ENCODE peak calls at places on chromosomes 2 and 18, in ten cellular contexts. N is K562, B is GM12878, X is upper lobe of left lung, Z is HCT116, E is HepG2, M is IMR-90, O is A549, H is right lobe of liver, A is heart left ventricle. F is an unnamed sample. For H3K9me3, the result is how much of the 10 kb centered on the place peaks cover.

GRCh38 chr2:201267278-201268030 is 7.1 kb downstream of the CASP8 start:
- ATAC-seq in N (no peak), B (no peak), X (no peak), Z (no peak), E (no peak), M (no peak), O (no peak), H (no peak), A (no peak), F (no peak)

GRCh38 chr2:174914894-174915760 is 90.1 kb downstream of the CHN1 start:
- ATAC-seq in N (no peak), B (no peak), X (no peak), Z (no peak), E (no peak), M (no peak), O (no peak), H (no peak), A (no peak), F (no peak)

GRCh38 chr2:30694286-30695055 is 112.8 kb downstream of the CAPN13 start:
- ATAC-seq in N (no peak), B (no peak), X (peak), Z (no peak), E (no peak), M (peak), O (no peak), H (no peak), A (peak), F (no peak)

GRCh38 chr2:17621781-17622180 is 81.3 kb downstream of the VSNL1 start:
- ATAC-seq in N (no peak), B (no peak), X (peak), Z (peak), E (no peak), M (peak), O (peak), H (no peak), A (no peak), F (no peak)

GRCh38 chr2:175871949-175872348 is 130.1 kb downstream of the LNPK start:
- ATAC-seq in N (no peak), B (no peak), X (no peak), Z (no peak), E (no peak), M (no peak), O (no peak), H (no peak), A (peak), F (no peak)

GRCh38 chr18:24990548-24991219 is 361.3 kb downstream of the ZNF521 start:
- ATAC-seq in N (no peak), B (no peak), X (no peak), Z (no peak), E (no peak), M (no peak), O (no peak), H (no peak), A (no peak), F (no peak)

GRCh38 chr18:21868770-21869169 is 128.2 kb downstream of the MIB1 start:
- ATAC-seq in N (no peak), B (no peak), X (no peak), Z (no peak), E (no peak), M (no peak), O (no peak), H (no peak), A (no peak), F (no peak)

GRCh38 chr18:50857694-50858093 is 21.2 kb upstream of the ME2 start:
- ATAC-seq in N (peak), B (no peak), X (no peak), Z (peak), E (peak), M (no peak), O (peak), H (no peak), A (no peak), F (no peak)

GRCh38 chr2:177221970-177222369 is 9.4 kb downstream of the HNRNPA3 start:
- ATAC-seq in N (no peak), B (no peak), X (no peak), Z (no peak), E (no peak), M (no peak), O (no peak), H (no peak), A (no peak), F (no peak)

GRCh38 chr2:179234658-179235240 is 29.9 kb downstream of the SESTD1 start:
- ATAC-seq in N (no peak), B (no peak), X (peak), Z (no peak), E (peak), M (no peak), O (no peak), H (no peak), A (no peak), F (no peak)

GRCh38 chr2:187003038-187003543 is 154.1 kb upstream of the ZSWIM2 start:
- ATAC-seq in N (peak), B (no peak), X (peak), Z (no peak), E (no peak), M (peak), O (no peak), H (no peak), A (peak), F (no peak)

GRCh38 chr2:37523861-37524362 is 147.5 kb downstream of the CDC42EP3 start:
- ATAC-seq in N (no peak), B (no peak), X (peak), Z (no peak), E (no peak), M (peak), O (no peak), H (peak), A (peak), F (peak)

GRCh38 chr2:216134958-216135541 is 25.9 kb downstream of the XRCC5 start:
- ATAC-seq in N (no peak), B (no peak), X (no peak), Z (no peak), E (no peak), M (no peak), O (no peak), H (peak), A (no peak), F (no peak)

GRCh38 chr18:8673276-8674209 is 31.8 kb upstream of the MTCL1 start:
- ATAC-seq in N (no peak), B (peak), X (no peak), Z (no peak), E (no peak), M (no peak), O (peak), H (no peak), A (no peak), F (no peak)

GRCh38 chr18:31185551-31185950 is 22.9 kb upstream of the DSC1 start:
- ATAC-seq in N (no peak), B (no peak), X (no peak), Z (no peak), E (peak), M (no peak), O (no peak), H (no peak), A (no peak), F (no peak)

GRCh38 chr2:20626698-20627471 is 24.0 kb downstream of the HS1BP3 start:
- ATAC-seq in N (no peak), B (no peak), X (peak), Z (no peak), E (no peak), M (no peak), O (peak), H (no peak), A (no peak), F (no peak)

DNA sequence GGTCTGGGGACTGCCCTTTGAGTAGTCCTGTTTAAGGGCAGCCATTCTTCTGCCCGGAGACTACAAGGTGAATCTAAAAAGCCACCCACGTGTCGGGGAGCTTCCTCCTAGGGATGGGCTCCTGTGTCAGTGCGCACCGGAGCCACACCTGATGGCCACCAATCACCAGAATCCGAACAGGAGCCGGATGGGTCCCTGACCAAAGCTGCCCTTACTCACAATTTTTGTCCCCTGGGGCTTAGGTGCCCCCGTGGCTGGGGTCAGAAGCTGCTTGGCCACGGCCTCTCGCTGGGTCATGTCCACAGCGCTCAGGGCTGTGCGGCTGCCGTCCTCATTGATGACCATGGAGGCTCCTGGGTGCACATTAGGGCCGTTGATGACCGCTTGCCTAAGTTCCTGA is 30.9 kb downstream of the POLR1A start:
- ATAC-seq in N (no peak), B (no peak), X (no peak), Z (no peak), E (no peak), M (no peak), O (no peak), H (no peak), A (no peak), F (no peak)
- TF ChIP-seq POLR2A in N (no peak), B (no peak), X (no peak), Z (no peak), E (no peak), M (no peak), O (no peak), H (no peak), A (no peak), F (no peak)

DNA sequence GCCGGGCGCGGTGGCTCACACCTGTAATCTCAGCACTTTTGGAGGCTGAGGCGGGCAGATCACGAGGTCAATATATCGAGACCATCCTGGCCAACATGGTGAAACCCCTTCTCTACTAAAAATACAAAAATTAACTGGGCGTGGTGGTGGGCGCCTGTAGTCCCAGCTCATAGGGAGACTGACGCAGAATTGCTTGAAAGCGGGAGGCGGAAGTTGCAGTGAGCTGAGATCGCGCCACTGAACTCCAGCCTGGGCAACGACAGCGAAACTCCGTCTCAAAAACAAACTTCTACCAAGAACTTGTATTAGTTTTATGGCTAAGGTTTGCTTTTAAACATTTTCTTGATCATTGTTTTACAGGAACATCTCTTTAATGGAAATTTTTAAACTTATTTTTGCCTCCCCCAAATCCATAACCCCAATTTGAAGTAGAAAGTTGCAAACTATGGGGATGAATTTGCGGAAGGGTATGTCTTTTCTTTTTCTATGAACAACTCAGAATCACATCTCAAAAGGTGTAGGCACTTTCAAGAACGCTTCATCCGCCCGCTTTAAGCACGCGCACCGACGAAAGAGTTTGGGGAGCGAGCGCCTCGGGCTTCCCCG is 46.8 kb upstream of the PTMA start:
- ATAC-seq in N (no peak), B (no peak), X (no peak), Z (no peak), E (no peak), M (no peak), O (no peak), H (no peak), A (no peak), F (no peak)
- H3K4me3 ChIP-seq in N (no peak), B (peak), X (peak), Z (peak), E (no peak), M (peak), O (peak), H (peak), A (peak), F (peak)

GRCh38 chr2:4420032-4420431 is 716.7 kb downstream of the DCDC2C start:
- ATAC-seq in N (no peak), B (peak), X (no peak), Z (no peak), E (peak), M (no peak), O (no peak), H (no peak), A (no peak), F (no peak)
- H3K9me3 ChIP-seq in N (under half), B (under half), X (under half), Z (under half), E (half or more), M (under half), O (under half), H (under half), A (under half), F (under half)

GRCh38 chr2:118088051-118089014 is at the start of gene INSIG2:
- ATAC-seq in N (peak), B (peak), X (peak), Z (peak), E (peak), M (peak), O (peak), H (peak), A (peak), F (peak)
- TF ChIP-seq POLR2A in N (peak), B (peak), X (no peak), Z (peak), E (peak), M (no peak), O (peak), H (peak), A (peak), F (no peak)

GRCh38 chr2:196263181-196263747 is 91.9 kb upstream of the STK17B start:
- ATAC-seq in N (peak), B (peak), X (peak), Z (no peak), E (no peak), M (no peak), O (no peak), H (peak), A (peak), F (peak)
- H3K4me3 ChIP-seq in N (no peak), B (peak), X (no peak), Z (no peak), E (no peak), M (no peak), O (no peak), H (no peak), A (no peak), F (no peak)

GRCh38 chr18:46899274-46899948 is 17.9 kb downstream of the PIAS2 start:
- ATAC-seq in N (peak), B (peak), X (no peak), Z (no peak), E (no peak), M (peak), O (no peak), H (no peak), A (no peak), F (no peak)

DNA sequence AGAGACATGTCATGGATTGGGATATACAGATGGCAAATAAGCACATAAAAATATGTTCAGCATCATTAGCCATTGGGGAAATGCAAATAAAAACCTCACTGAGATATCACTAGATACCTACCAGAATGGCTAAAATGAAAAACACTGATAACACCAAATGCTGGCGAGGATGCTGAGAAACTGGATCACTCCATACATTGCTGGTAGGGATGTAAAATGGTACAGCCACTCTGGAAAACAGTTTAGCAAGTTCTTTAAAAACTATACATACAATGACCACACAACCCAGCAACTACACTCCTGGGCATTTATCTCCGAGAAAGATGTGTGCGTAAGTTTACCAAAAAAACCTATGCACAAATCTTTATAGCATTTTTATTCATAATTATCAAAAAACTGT is 13.9 kb downstream of the PIAS2 start:
- ATAC-seq in N (no peak), B (no peak), X (no peak), Z (no peak), E (no peak), M (no peak), O (no peak), H (no peak), A (no peak), F (no peak)
- H3K9me3 ChIP-seq in N (under half), B (under half), X (under half), Z (under half), E (under half), M (under half), O (under half), H (under half), A (under half), F (under half)

GRCh38 chr18:79396431-79397287 is 929 bp downstream of the NFATC1 start:
- ATAC-seq in N (peak), B (peak), X (no peak), Z (peak), E (peak), M (peak), O (peak), H (peak), A (peak), F (peak)
- TF ChIP-seq POLR2A in N (no peak), B (peak), X (no peak), Z (no peak), E (no peak), M (no peak), O (no peak), H (no peak), A (no peak), F (no peak)

GRCh38 chr2:197706839-197707207 is 1.7 kb downstream of the MARS2 start:
- ATAC-seq in N (peak), B (no peak), X (no peak), Z (no peak), E (peak), M (no peak), O (peak), H (no peak), A (no peak), F (no peak)

GRCh38 chr2:197705912-197706838 is 1.0 kb downstream of the MARS2 start:
- ATAC-seq in N (peak), B (peak), X (peak), Z (peak), E (peak), M (peak), O (peak), H (no peak), A (peak), F (no peak)

GRCh38 chr2:197710424-197711042 is 5.4 kb downstream of the MARS2 start:
- ATAC-seq in N (no peak), B (peak), X (no peak), Z (no peak), E (no peak), M (no peak), O (no peak), H (no peak), A (no peak), F (no peak)

GRCh38 chr2:197707316-197708213 is 2.4 kb downstream of the MARS2 start:
- ATAC-seq in N (peak), B (peak), X (no peak), Z (no peak), E (no peak), M (no peak), O (peak), H (peak), A (no peak), F (no peak)

GRCh38 chr2:197708331-197708730 is 3.2 kb downstream of the MARS2 start:
- ATAC-seq in N (no peak), B (no peak), X (no peak), Z (no peak), E (no peak), M (peak), O (no peak), H (no peak), A (no peak), F (no peak)
- H3K4me3 ChIP-seq in N (peak), B (peak), X (no peak), Z (no peak), E (no peak), M (no peak), O (peak), H (no peak), A (no peak), F (no peak)

GRCh38 chr18:79933765-79934164 is 17.7 kb downstream of the SLC66A2 start:
- ATAC-seq in N (no peak), B (no peak), X (peak), Z (no peak), E (peak), M (no peak), O (no peak), H (peak), A (no peak), F (no peak)

GRCh38 chr18:79934311-79935097 is 16.9 kb downstream of the SLC66A2 start:
- ATAC-seq in N (peak), B (no peak), X (peak), Z (no peak), E (peak), M (no peak), O (no peak), H (peak), A (peak), F (peak)

GRCh38 chr18:79935098-79935480 is 16.4 kb downstream of the SLC66A2 start:
- ATAC-seq in N (no peak), B (no peak), X (no peak), Z (no peak), E (peak), M (no peak), O (no peak), H (no peak), A (peak), F (no peak)

GRCh38 chr18:79935499-79935898 is 16.0 kb downstream of the SLC66A2 start:
- ATAC-seq in N (no peak), B (no peak), X (no peak), Z (no peak), E (no peak), M (no peak), O (no peak), H (no peak), A (no peak), F (no peak)

DNA sequence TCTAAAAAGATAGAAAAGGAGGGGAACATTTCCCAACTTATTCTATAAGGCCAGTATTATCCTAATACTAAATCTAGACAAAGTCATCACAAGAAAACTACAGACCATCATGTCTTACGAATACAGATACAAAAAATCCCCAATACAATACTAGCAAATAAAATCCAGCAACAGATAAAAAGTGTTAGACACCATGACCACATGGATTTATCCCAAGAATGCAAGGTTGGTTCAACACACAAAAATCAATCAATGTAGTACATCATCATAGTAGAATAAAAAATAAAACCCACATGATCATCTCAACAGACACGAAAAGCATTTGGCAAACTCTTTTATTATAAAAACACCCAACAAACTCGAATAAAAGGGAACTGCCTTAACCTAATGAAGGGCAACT is 18.5 kb downstream of the SLC66A2 start:
- ATAC-seq in N (no peak), B (no peak), X (no peak), Z (no peak), E (no peak), M (no peak), O (no peak), H (no peak), A (no peak), F (no peak)
- H3K9me3 ChIP-seq in N (under half), B (under half), X (under half), Z (under half), E (under half), M (under half), O (under half), H (under half), A (half or more), F (under half)

F was measured in gastroesophageal sphincter.